ENCODE peak calls at places on chromosome 16, in seven cellular contexts. B, Y, V, M, D, X and E are unnamed samples.

GRCh38 chr16:24689128-24689527 is 40.3 kb upstream of the TNRC6A start:
- DNase-seq in B (no peak), Y (no peak), V (no peak), M (no peak), D (no peak), X (no peak), E (no peak)

GRCh38 chr16:2428051-2428786 is 1.0 kb upstream of the CCNF start:
- DNase-seq in B (peak; percentile 61), Y (no peak), V (peak; percentile 43), M (peak; percentile 65), D (peak; percentile 64), X (peak; percentile 60), E (peak; percentile 16)

GRCh38 chr16:82091225-82091624 is 56.2 kb downstream of the HSD17B2 start:
- DNase-seq in B (no peak), Y (no peak), V (no peak), M (no peak), D (no peak), X (no peak), E (no peak)

GRCh38 chr16:4882261-4882632 is 35.0 kb downstream of the UBN1 start:
- DNase-seq in B (no peak), Y (no peak), V (no peak), M (no peak), D (no peak), X (no peak), E (no peak)

GRCh38 chr16:87459833-87460232 is 33.0 kb downstream of the ZCCHC14 start:
- DNase-seq in B (no peak), Y (no peak), V (no peak), M (no peak), D (no peak), X (no peak), E (no peak)

GRCh38 chr16:30122621-30123160 is 329 bp downstream of the MAPK3 start:
- DNase-seq in B (no peak), Y (no peak), V (no peak), M (peak; percentile 60), D (no peak), X (peak; percentile 40), E (no peak)

GRCh38 chr16:72844225-72844920 is 203.6 kb downstream of the ZFHX3 start:
- DNase-seq in B (peak; percentile 36), Y (peak; percentile 61), V (no peak), M (no peak), D (no peak), X (no peak), E (no peak)

GRCh38 chr16:50610331-50611262 is 62.4 kb downstream of the NKD1 start:
- DNase-seq in B (no peak), Y (peak; percentile 35), V (no peak), M (no peak), D (no peak), X (no peak), E (no peak)

GRCh38 chr16:14013571-14014283 is 57.4 kb upstream of the MRTFB start:
- DNase-seq in B (no peak), Y (no peak), V (no peak), M (no peak), D (peak; percentile 11), X (no peak), E (peak; percentile 50)

GRCh38 chr16:70304892-70305448 is 6.0 kb downstream of the DDX19B start:
- DNase-seq in B (no peak), Y (no peak), V (no peak), M (no peak), D (no peak), X (no peak), E (no peak)

GRCh38 chr16:49419016-49419415 is 45.4 kb downstream of the C16orf78 start:
- DNase-seq in B (no peak), Y (no peak), V (no peak), M (no peak), D (no peak), X (no peak), E (no peak)

GRCh38 chr16:2790631-2791030 is 3.3 kb upstream of the PRSS33 start:
- DNase-seq in B (no peak), Y (no peak), V (no peak), M (peak; percentile 32), D (no peak), X (no peak), E (no peak)

GRCh38 chr16:69187891-69188451 is 1.0 kb downstream of the SNTB2 start:
- DNase-seq in B (peak; percentile 54), Y (peak; percentile 31), V (peak; percentile 47), M (no peak), D (no peak), X (peak; percentile 58), E (peak; percentile 54)

GRCh38 chr16:88296437-88297177 is 86.2 kb upstream of the ZNF469 start:
- DNase-seq in B (no peak), Y (no peak), V (no peak), M (peak; percentile 36), D (no peak), X (no peak), E (no peak)

GRCh38 chr16:72105978-72106377 is 12.3 kb downstream of the DHX38 start:
- DNase-seq in B (no peak), Y (no peak), V (no peak), M (no peak), D (no peak), X (no peak), E (no peak)

GRCh38 chr16:24645739-24646645 is 83.5 kb upstream of the TNRC6A start:
- DNase-seq in B (no peak), Y (no peak), V (no peak), M (no peak), D (no peak), X (no peak), E (no peak)

GRCh38 chr16:29994613-29995329 is 646 bp downstream of the HIRIP3 start:
- DNase-seq in B (peak; percentile 87), Y (no peak), V (peak; percentile 56), M (peak; percentile 91), D (peak; percentile 69), X (peak; percentile 87), E (peak; percentile 44)

GRCh38 chr16:14244344-14245010 is 173.4 kb downstream of the MRTFB start:
- DNase-seq in B (no peak), Y (no peak), V (no peak), M (no peak), D (no peak), X (no peak), E (no peak)

GRCh38 chr16:23905027-23905426 is 69.2 kb downstream of the PRKCB start:
- DNase-seq in B (no peak), Y (peak; percentile 51), V (peak; percentile 30), M (no peak), D (no peak), X (no peak), E (no peak)

GRCh38 chr16:1458977-1459341 is 14.6 kb upstream of the CCDC154 start:
- DNase-seq in B (peak; percentile 83), Y (no peak), V (no peak), M (no peak), D (no peak), X (no peak), E (no peak)

GRCh38 chr16:86424413-86424812 is 85.9 kb upstream of the FOXF1 start:
- DNase-seq in B (no peak), Y (no peak), V (no peak), M (no peak), D (no peak), X (no peak), E (no peak)

GRCh38 chr16:70267516-70267915 is 15.8 kb upstream of the EXOSC6 start:
- DNase-seq in B (no peak), Y (no peak), V (no peak), M (peak; percentile 63), D (no peak), X (peak; percentile 24), E (no peak)